ENCODE peak calls at places on chromosomes 3 and 15, in nine cellular contexts. One of them, this sample, is unnamed.

GRCh38 chr3:178385280-178385952 is 150.8 kb upstream of the KCNMB2 start:
- DNase-seq in MM.1S: peak
- DNase-seq in psoas muscle: no peak
- DNase-seq in progenitor cell of endocrine pancreas: no peak
- DNase-seq in endothelial cell: peak
- DNase-seq in A549: peak
- DNase-seq in left lung: no peak
- DNase-seq in AG04450: no peak
- DNase-seq in transverse colon: no peak
- DNase-seq in this sample: no peak

GRCh38 chr3:152320201-152320617 is 51.5 kb downstream of the MBNL1 start:
- DNase-seq in MM.1S: no peak
- DNase-seq in psoas muscle: no peak
- DNase-seq in progenitor cell of endocrine pancreas: no peak
- DNase-seq in endothelial cell: no peak
- DNase-seq in A549: no peak
- DNase-seq in left lung: no peak
- DNase-seq in AG04450: no peak
- DNase-seq in transverse colon: no peak
- DNase-seq in this sample: no peak

GRCh38 chr3:156160653-156161052 is 40.3 kb downstream of the KCNAB1 start:
- DNase-seq in MM.1S: peak
- DNase-seq in psoas muscle: no peak
- DNase-seq in progenitor cell of endocrine pancreas: no peak
- DNase-seq in endothelial cell: no peak
- DNase-seq in A549: no peak
- DNase-seq in left lung: no peak
- DNase-seq in AG04450: no peak
- DNase-seq in transverse colon: no peak
- DNase-seq in this sample: no peak

GRCh38 chr3:195249057-195249770 is 21.7 kb downstream of the XXYLT1 start:
- DNase-seq in MM.1S: no peak
- DNase-seq in psoas muscle: no peak
- DNase-seq in progenitor cell of endocrine pancreas: no peak
- DNase-seq in endothelial cell: no peak
- DNase-seq in A549: no peak
- DNase-seq in left lung: no peak
- DNase-seq in AG04450: no peak
- DNase-seq in transverse colon: no peak
- DNase-seq in this sample: no peak

GRCh38 chr3:23385327-23385726 is 182.2 kb downstream of the UBE2E2 start:
- DNase-seq in MM.1S: no peak
- DNase-seq in psoas muscle: no peak
- DNase-seq in progenitor cell of endocrine pancreas: no peak
- DNase-seq in endothelial cell: no peak
- DNase-seq in A549: no peak
- DNase-seq in left lung: no peak
- DNase-seq in AG04450: no peak
- DNase-seq in transverse colon: no peak
- DNase-seq in this sample: no peak

GRCh38 chr3:155321418-155321817 is 27.9 kb upstream of the STRIT1 start:
- DNase-seq in MM.1S: no peak
- DNase-seq in psoas muscle: no peak
- DNase-seq in progenitor cell of endocrine pancreas: no peak
- DNase-seq in endothelial cell: no peak
- DNase-seq in A549: no peak
- DNase-seq in left lung: no peak
- DNase-seq in AG04450: no peak
- DNase-seq in transverse colon: no peak
- DNase-seq in this sample: no peak

GRCh38 chr3:156449712-156450574 is 105.0 kb downstream of the SSR3 start:
- DNase-seq in MM.1S: peak
- DNase-seq in psoas muscle: no peak
- DNase-seq in progenitor cell of endocrine pancreas: no peak
- DNase-seq in endothelial cell: peak
- DNase-seq in A549: peak
- DNase-seq in left lung: no peak
- DNase-seq in AG04450: no peak
- DNase-seq in transverse colon: no peak
- DNase-seq in this sample: no peak

GRCh38 chr3:188832961-188833615 is 338.7 kb upstream of the TPRG1 start:
- DNase-seq in MM.1S: no peak
- DNase-seq in psoas muscle: no peak
- DNase-seq in progenitor cell of endocrine pancreas: no peak
- DNase-seq in endothelial cell: no peak
- DNase-seq in A549: no peak
- DNase-seq in left lung: no peak
- DNase-seq in AG04450: no peak
- DNase-seq in transverse colon: no peak
- DNase-seq in this sample: no peak

GRCh38 chr3:86988986-86989385 is 2.0 kb downstream of the VGLL3 start:
- DNase-seq in MM.1S: no peak
- DNase-seq in psoas muscle: no peak
- DNase-seq in progenitor cell of endocrine pancreas: no peak
- DNase-seq in endothelial cell: no peak
- DNase-seq in A549: no peak
- DNase-seq in left lung: no peak
- DNase-seq in AG04450: no peak
- DNase-seq in transverse colon: no peak
- DNase-seq in this sample: no peak

GRCh38 chr15:88193415-88193814 is 63.1 kb downstream of the NTRK3 start:
- DNase-seq in MM.1S: no peak
- DNase-seq in psoas muscle: no peak
- DNase-seq in progenitor cell of endocrine pancreas: no peak
- DNase-seq in endothelial cell: no peak
- DNase-seq in A549: no peak
- DNase-seq in left lung: no peak
- DNase-seq in AG04450: no peak
- DNase-seq in transverse colon: no peak
- DNase-seq in this sample: no peak

GRCh38 chr15:34588046-34588674 is 4.7 kb upstream of the GOLGA8B start:
- DNase-seq in MM.1S: peak
- DNase-seq in psoas muscle: peak
- DNase-seq in progenitor cell of endocrine pancreas: no peak
- DNase-seq in endothelial cell: peak
- DNase-seq in A549: peak
- DNase-seq in left lung: peak
- DNase-seq in AG04450: peak
- DNase-seq in transverse colon: peak
- DNase-seq in this sample: no peak

GRCh38 chr3:185979721-185980121 is 41.9 kb upstream of the TRA2B start:
- DNase-seq in MM.1S: no peak
- DNase-seq in psoas muscle: no peak
- DNase-seq in progenitor cell of endocrine pancreas: no peak
- DNase-seq in endothelial cell: peak
- DNase-seq in A549: no peak
- DNase-seq in left lung: no peak
- DNase-seq in AG04450: no peak
- DNase-seq in transverse colon: no peak
- DNase-seq in this sample: no peak

GRCh38 chr3:185978516-185978915 is 40.7 kb upstream of the TRA2B start:
- DNase-seq in MM.1S: no peak
- DNase-seq in psoas muscle: no peak
- DNase-seq in progenitor cell of endocrine pancreas: no peak
- DNase-seq in endothelial cell: no peak
- DNase-seq in A549: no peak
- DNase-seq in left lung: no peak
- DNase-seq in AG04450: no peak
- DNase-seq in transverse colon: no peak
- DNase-seq in this sample: no peak

GRCh38 chr3:185976100-185976499 is 38.3 kb upstream of the TRA2B start:
- DNase-seq in MM.1S: no peak
- DNase-seq in psoas muscle: no peak
- DNase-seq in progenitor cell of endocrine pancreas: no peak
- DNase-seq in endothelial cell: no peak
- DNase-seq in A549: no peak
- DNase-seq in left lung: no peak
- DNase-seq in AG04450: no peak
- DNase-seq in transverse colon: no peak
- DNase-seq in this sample: no peak

GRCh38 chr3:185976977-185977678 is 39.3 kb upstream of the TRA2B start:
- DNase-seq in MM.1S: peak
- DNase-seq in psoas muscle: peak
- DNase-seq in progenitor cell of endocrine pancreas: peak
- DNase-seq in endothelial cell: peak
- DNase-seq in A549: peak
- DNase-seq in left lung: peak
- DNase-seq in AG04450: peak
- DNase-seq in transverse colon: peak
- DNase-seq in this sample: peak

DNA sequence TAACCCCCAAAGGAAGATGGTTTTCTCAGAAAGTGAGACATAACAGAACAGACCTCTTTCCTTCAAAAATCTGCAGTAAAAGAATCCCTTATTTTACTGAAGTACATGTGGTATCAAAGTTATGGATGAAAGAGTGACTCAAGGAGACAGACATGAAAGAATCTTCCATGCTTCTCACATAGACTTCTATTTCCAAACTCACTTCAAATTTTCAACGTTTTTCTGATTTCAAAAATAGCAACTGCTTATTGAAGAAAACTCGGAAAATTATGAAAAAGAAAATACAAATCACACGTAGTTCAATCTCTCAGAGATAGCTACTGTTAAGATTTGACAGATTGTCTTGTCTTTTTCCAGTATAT is 39.8 kb upstream of the TRA2B start:
- DNase-seq in MM.1S: no peak
- DNase-seq in psoas muscle: no peak
- DNase-seq in progenitor cell of endocrine pancreas: no peak
- DNase-seq in endothelial cell: no peak
- DNase-seq in A549: no peak
- DNase-seq in left lung: no peak
- DNase-seq in AG04450: no peak
- DNase-seq in transverse colon: no peak
- DNase-seq in this sample: no peak
- TF ChIP-seq CTCF in MM.1S: no peak
- TF ChIP-seq CTCF in psoas muscle: no peak
- TF ChIP-seq CTCF in progenitor cell of endocrine pancreas: no peak
- TF ChIP-seq CTCF in endothelial cell: peak
- TF ChIP-seq CTCF in A549: no peak
- TF ChIP-seq CTCF in left lung: no peak
- TF ChIP-seq CTCF in AG04450: no peak
- TF ChIP-seq CTCF in transverse colon: no peak
- TF ChIP-seq CTCF in this sample: no peak

DNA sequence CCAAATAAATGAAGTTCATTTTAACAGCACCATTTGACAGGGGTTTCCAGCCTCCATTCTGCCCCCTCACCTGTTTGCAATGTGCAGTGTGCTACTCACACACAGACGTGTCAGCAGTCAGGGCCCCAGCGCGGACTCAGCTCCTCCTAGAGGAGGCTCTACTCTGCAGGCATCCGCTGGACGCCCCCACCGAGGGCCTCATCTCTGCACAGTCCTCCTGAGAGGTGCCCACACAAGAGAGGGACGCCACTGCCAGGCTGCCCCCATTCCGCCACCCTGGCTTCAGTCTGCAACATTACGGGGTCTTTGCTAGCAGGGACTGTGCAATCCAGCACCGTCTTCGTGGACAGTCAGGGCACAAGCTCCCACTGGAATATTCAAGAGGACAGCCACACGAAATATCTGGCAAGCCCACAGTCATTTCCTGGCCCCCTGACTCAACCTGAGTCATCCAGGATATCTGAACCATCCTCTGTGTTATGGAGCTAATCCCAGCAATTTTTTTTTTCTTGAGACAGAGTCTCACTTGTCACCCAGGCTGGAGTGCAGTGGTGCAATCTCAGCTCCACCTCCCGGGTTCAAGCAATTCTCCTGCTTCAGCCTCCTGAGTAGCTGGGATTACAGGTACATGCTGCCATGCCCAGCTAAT is 255.0 kb downstream of the OCA2 start:
- DNase-seq in MM.1S: no peak
- DNase-seq in psoas muscle: no peak
- DNase-seq in progenitor cell of endocrine pancreas: no peak
- DNase-seq in endothelial cell: no peak
- DNase-seq in A549: no peak
- DNase-seq in left lung: no peak
- DNase-seq in AG04450: peak
- DNase-seq in transverse colon: no peak
- DNase-seq in this sample: no peak
- TF ChIP-seq CTCF in MM.1S: no peak
- TF ChIP-seq CTCF in psoas muscle: no peak
- TF ChIP-seq CTCF in progenitor cell of endocrine pancreas: no peak
- TF ChIP-seq CTCF in endothelial cell: no peak
- TF ChIP-seq CTCF in A549: no peak
- TF ChIP-seq CTCF in left lung: no peak
- TF ChIP-seq CTCF in AG04450: no peak
- TF ChIP-seq CTCF in transverse colon: no peak
- TF ChIP-seq CTCF in this sample: no peak

GRCh38 chr3:176650478-176650877 is 546.8 kb downstream of the TBL1XR1 start:
- DNase-seq in MM.1S: no peak
- DNase-seq in psoas muscle: no peak
- DNase-seq in progenitor cell of endocrine pancreas: no peak
- DNase-seq in endothelial cell: no peak
- DNase-seq in A549: peak
- DNase-seq in left lung: no peak
- DNase-seq in AG04450: no peak
- DNase-seq in transverse colon: no peak
- DNase-seq in this sample: no peak
- TF ChIP-seq CTCF in MM.1S: peak
- TF ChIP-seq CTCF in psoas muscle: no peak
- TF ChIP-seq CTCF in progenitor cell of endocrine pancreas: peak
- TF ChIP-seq CTCF in endothelial cell: peak
- TF ChIP-seq CTCF in A549: no peak
- TF ChIP-seq CTCF in left lung: no peak
- TF ChIP-seq CTCF in AG04450: peak
- TF ChIP-seq CTCF in transverse colon: no peak
- TF ChIP-seq CTCF in this sample: no peak

GRCh38 chr15:101120961-101121360 is 130.9 kb downstream of the CHSY1 start:
- DNase-seq in MM.1S: no peak
- DNase-seq in psoas muscle: no peak
- DNase-seq in progenitor cell of endocrine pancreas: no peak
- DNase-seq in endothelial cell: no peak
- DNase-seq in A549: no peak
- DNase-seq in left lung: peak
- DNase-seq in AG04450: no peak
- DNase-seq in transverse colon: no peak
- DNase-seq in this sample: no peak

GRCh38 chr15:101122806-101123205 is 129.0 kb downstream of the CHSY1 start:
- DNase-seq in MM.1S: no peak
- DNase-seq in psoas muscle: no peak
- DNase-seq in progenitor cell of endocrine pancreas: no peak
- DNase-seq in endothelial cell: no peak
- DNase-seq in A549: no peak
- DNase-seq in left lung: no peak
- DNase-seq in AG04450: no peak
- DNase-seq in transverse colon: no peak
- DNase-seq in this sample: no peak

GRCh38 chr15:101120473-101120872 is 131.4 kb downstream of the CHSY1 start:
- DNase-seq in MM.1S: no peak
- DNase-seq in psoas muscle: no peak
- DNase-seq in progenitor cell of endocrine pancreas: no peak
- DNase-seq in endothelial cell: no peak
- DNase-seq in A549: no peak
- DNase-seq in left lung: no peak
- DNase-seq in AG04450: no peak
- DNase-seq in transverse colon: no peak
- DNase-seq in this sample: no peak

GRCh38 chr15:101122266-101122665 is 129.6 kb downstream of the CHSY1 start:
- DNase-seq in MM.1S: no peak
- DNase-seq in psoas muscle: no peak
- DNase-seq in progenitor cell of endocrine pancreas: no peak
- DNase-seq in endothelial cell: no peak
- DNase-seq in A549: no peak
- DNase-seq in left lung: no peak
- DNase-seq in AG04450: no peak
- DNase-seq in transverse colon: no peak
- DNase-seq in this sample: no peak

GRCh38 chr15:101121511-101122090 is 130.2 kb downstream of the CHSY1 start:
- DNase-seq in MM.1S: peak
- DNase-seq in psoas muscle: peak
- DNase-seq in progenitor cell of endocrine pancreas: peak
- DNase-seq in endothelial cell: peak
- DNase-seq in A549: no peak
- DNase-seq in left lung: peak
- DNase-seq in AG04450: no peak
- DNase-seq in transverse colon: peak
- DNase-seq in this sample: peak
- TF ChIP-seq CTCF in MM.1S: peak
- TF ChIP-seq CTCF in psoas muscle: peak
- TF ChIP-seq CTCF in progenitor cell of endocrine pancreas: peak
- TF ChIP-seq CTCF in endothelial cell: no peak
- TF ChIP-seq CTCF in A549: no peak
- TF ChIP-seq CTCF in left lung: no peak
- TF ChIP-seq CTCF in AG04450: peak
- TF ChIP-seq CTCF in transverse colon: no peak
- TF ChIP-seq CTCF in this sample: no peak

This sample was measured in activated B cell treated with CpG ODN at 0.5 μM for 24 hours.